ENCODE peak calls at places on chromosomes 11 and 22, in six cellular contexts. Z is HuH-7; W is activated naive CD4-positive, alpha-beta T cell treated with anti-CD3 and anti-CD28 coated beads, Interleukin-2, amount 50 U/mL, for 72 hours; P is T-helper 9 cell; R is A549; F is tibial nerve. H is an unnamed sample.

GRCh38 chr11:67613960-67614715 is 7.4 kb downstream of the NDUFV1 start:
- DNase-seq in Z (peak; percentile 99), W (peak; percentile 78), P (peak; percentile 69), R (peak; percentile 46), F (no peak), H (no peak)

GRCh38 chr11:14336507-14337503 is 22.2 kb downstream of the RRAS2 start:
- DNase-seq in Z (no peak), W (peak; percentile 10), P (no peak), R (peak; percentile 85), F (no peak), H (no peak)

GRCh38 chr11:108115495-108116140 is 5.7 kb upstream of the ACAT1 start:
- DNase-seq in Z (no peak), W (no peak), P (no peak), R (peak; percentile 53), F (peak; percentile 86), H (peak; percentile 41)

GRCh38 chr11:112173152-112173551 is 2.2 kb upstream of the BCO2 start:
- DNase-seq in Z (no peak), W (no peak), P (no peak), R (no peak), F (no peak), H (no peak)

GRCh38 chr11:112343368-112344039 is 82.8 kb upstream of the PLET1 start:
- DNase-seq in Z (no peak), W (no peak), P (no peak), R (no peak), F (no peak), H (no peak)

GRCh38 chr11:83836883-83837654 is 550.9 kb upstream of the CCDC90B start:
- DNase-seq in Z (peak; percentile 43), W (peak; percentile 4), P (no peak), R (peak; percentile 52), F (no peak), H (peak; percentile 38)

GRCh38 chr11:8838248-8838647 is 72.7 kb upstream of the AKIP1 start:
- DNase-seq in Z (no peak), W (no peak), P (no peak), R (no peak), F (no peak), H (no peak)

GRCh38 chr11:100630898-100631297 is 56.2 kb upstream of the ARHGAP42 start:
- DNase-seq in Z (no peak), W (no peak), P (no peak), R (no peak), F (no peak), H (no peak)

GRCh38 chr11:33708970-33709369 is 8.3 kb upstream of the C11orf91 start:
- DNase-seq in Z (no peak), W (no peak), P (no peak), R (no peak), F (no peak), H (no peak)

GRCh38 chr22:37460684-37461083 is 25.5 kb downstream of the MFNG start:
- DNase-seq in Z (no peak), W (no peak), P (no peak), R (no peak), F (no peak), H (no peak)

GRCh38 chr11:30983810-30984441 is 385.6 kb downstream of the DCDC1 start:
- DNase-seq in Z (no peak), W (no peak), P (no peak), R (no peak), F (no peak), H (no peak)

GRCh38 chr22:43860126-43860525 is 2.2 kb downstream of the SULT4A1 start:
- DNase-seq in Z (no peak), W (no peak), P (no peak), R (no peak), F (no peak), H (no peak)

GRCh38 chr11:40274017-40274416 is 1185.4 kb downstream of the LRRC4C start:
- DNase-seq in Z (no peak), W (no peak), P (no peak), R (no peak), F (no peak), H (no peak)

GRCh38 chr22:28123989-28124766 is 205.1 kb upstream of the PITPNB start:
- DNase-seq in Z (no peak), W (no peak), P (no peak), R (no peak), F (no peak), H (no peak)

GRCh38 chr11:19258651-19259230 is 18.0 kb upstream of the E2F8 start:
- DNase-seq in Z (no peak), W (no peak), P (no peak), R (no peak), F (no peak), H (no peak)